ENCODE peak calls at places on chromosomes 4 and X, in five cellular contexts. O is GM12891, R is HepG2, L is K562, C is SK-N-SH. X is an unnamed sample.
A peak's percentile ranks its signal among the peaks of the same experiment; 100 is the strongest.

GRCh38 chr4:22090655-22091350 is 142.2 kb upstream of the KCNIP4 start:
- DNase-seq in O (no peak), R (no peak), L (no peak), C (no peak), X (no peak)

GRCh38 chr4:47675810-47676209 is 162.1 kb downstream of the CORIN start:
- DNase-seq in O (no peak), R (no peak), L (no peak), C (no peak), X (no peak)

GRCh38 chrX:136310411-136310810 is 9.6 kb downstream of the ADGRG4 start:
- DNase-seq in O (no peak), R (no peak), L (peak; percentile 26), C (no peak), X (no peak)

GRCh38 chr4:23290656-23291055 is 597.9 kb downstream of the GBA3 start:
- DNase-seq in O (no peak), R (no peak), L (no peak), C (no peak), X (no peak)

GRCh38 chr4:105670684-105671083 is 37.8 kb downstream of the INTS12 start:
- DNase-seq in O (no peak), R (peak; percentile 23), L (no peak), C (no peak), X (no peak)

GRCh38 chr4:178612725-178613124 is 1170.5 kb upstream of the AGA start:
- DNase-seq in O (no peak), R (no peak), L (no peak), C (no peak), X (no peak)

GRCh38 chr4:54746228-54746627 is 88.5 kb downstream of the KIT start:
- DNase-seq in O (no peak), R (no peak), L (no peak), C (no peak), X (no peak)

GRCh38 chr4:38452009-38452408 is 212.0 kb upstream of the KLF3 start:
- DNase-seq in O (no peak), R (no peak), L (no peak), C (no peak), X (no peak)

GRCh38 chr4:19151684-19152083 is 1100.0 kb upstream of the SLIT2 start:
- DNase-seq in O (no peak), R (no peak), L (no peak), C (no peak), X (no peak)

GRCh38 chr4:152024881-152025280 is 264.1 kb upstream of the GATB start:
- DNase-seq in O (no peak), R (no peak), L (no peak), C (no peak), X (no peak)

GRCh38 chr4:7757501-7758443 is 181.9 kb downstream of the AFAP1 start:
- DNase-seq in O (no peak), R (no peak), L (no peak), C (no peak), X (no peak)

GRCh38 chrX:19110642-19111041 is 11.6 kb downstream of the ADGRG2 start:
- DNase-seq in O (no peak), R (no peak), L (no peak), C (no peak), X (no peak)

GRCh38 chr4:165433529-165433928 is 54.7 kb downstream of the CPE start:
- DNase-seq in O (no peak), R (no peak), L (no peak), C (no peak), X (no peak)

GRCh38 chr4:3321295-3321889 is 28.6 kb downstream of the RGS12 start:
- DNase-seq in O (no peak), R (no peak), L (no peak), C (peak; percentile 61), X (no peak)

GRCh38 chrX:132651411-132652086 is 162.7 kb upstream of the MBNL3 start:
- DNase-seq in O (no peak), R (no peak), L (no peak), C (no peak), X (no peak)

GRCh38 chr4:38710053-38710452 is 46.1 kb downstream of the KLF3 start:
- DNase-seq in O (no peak), R (no peak), L (no peak), C (no peak), X (no peak)

GRCh38 chr4:124874172-124874450 is 161.6 kb upstream of the ANKRD50 start:
- DNase-seq in O (no peak), R (no peak), L (no peak), C (no peak), X (no peak)

GRCh38 chr4:9703391-9703790 is 78.0 kb upstream of the DRD5 start:
- DNase-seq in O (peak; percentile 56), R (peak; percentile 35), L (peak; percentile 56), C (peak; percentile 58), X (peak; percentile 37)

GRCh38 chrX:131649741-131650140 is 105.9 kb downstream of the OR13H1 start:
- DNase-seq in O (no peak), R (no peak), L (no peak), C (no peak), X (no peak)

GRCh38 chrX:102765794-102766193 is 45.3 kb downstream of the GPRASP3 start:
- DNase-seq in O (no peak), R (no peak), L (no peak), C (no peak), X (no peak)

GRCh38 chr4:151850751-151851150 is 89.9 kb upstream of the GATB start:
- DNase-seq in O (no peak), R (no peak), L (no peak), C (no peak), X (no peak)

GRCh38 chr4:163748474-163748873 is 254.0 kb downstream of the TMA16 start:
- DNase-seq in O (no peak), R (no peak), L (no peak), C (peak; percentile 24), X (no peak)

GRCh38 chr4:61173799-61174198 is 26.3 kb upstream of the ADGRL3 start:
- DNase-seq in O (no peak), R (no peak), L (no peak), C (no peak), X (no peak)

GRCh38 chr4:176767183-176767582 is 25.5 kb downstream of the VEGFC start:
- DNase-seq in O (no peak), R (no peak), L (no peak), C (no peak), X (no peak)

GRCh38 chr4:184617611-184618196 is 31.5 kb downstream of the CASP3 start:
- DNase-seq in O (no peak), R (no peak), L (no peak), C (no peak), X (no peak)

GRCh38 chr4:8846864-8847263 is 24.8 kb downstream of the HMX1 start:
- DNase-seq in O (no peak), R (no peak), L (no peak), C (no peak), X (no peak)

GRCh38 chrX:43644124-43644701 is 11.9 kb upstream of the MAOA start:
- DNase-seq in O (no peak), R (no peak), L (no peak), C (no peak), X (no peak)

GRCh38 chr4:75004755-75005668 is 72.1 kb downstream of the PARM1 start:
- DNase-seq in O (no peak), R (no peak), L (no peak), C (no peak), X (peak; percentile 14)

GRCh38 chr4:141807073-141807472 is 170.7 kb downstream of the IL15 start:
- DNase-seq in O (no peak), R (no peak), L (no peak), C (no peak), X (no peak)

GRCh38 chrX:136162827-136163427 is 15.6 kb downstream of the FHL1 start:
- DNase-seq in O (no peak), R (peak; percentile 13), L (peak; percentile 49), C (peak; percentile 43), X (no peak)

GRCh38 chr4:1412376-1413220 is 6.4 kb upstream of the NKX1-1 start:
- DNase-seq in O (no peak), R (no peak), L (no peak), C (peak; percentile 34), X (peak; percentile 21)

GRCh38 chr4:183797445-183798248 is 107.5 kb upstream of the STOX2 start:
- DNase-seq in O (no peak), R (no peak), L (no peak), C (peak; percentile 83), X (no peak)

GRCh38 chr4:140076307-140076706 is 77.7 kb downstream of the MAML3 start:
- DNase-seq in O (no peak), R (no peak), L (no peak), C (no peak), X (no peak)
- TF ChIP-seq TAF1 in O (no peak), R (no peak), L (no peak), C (no peak), X (no peak)

DNA sequence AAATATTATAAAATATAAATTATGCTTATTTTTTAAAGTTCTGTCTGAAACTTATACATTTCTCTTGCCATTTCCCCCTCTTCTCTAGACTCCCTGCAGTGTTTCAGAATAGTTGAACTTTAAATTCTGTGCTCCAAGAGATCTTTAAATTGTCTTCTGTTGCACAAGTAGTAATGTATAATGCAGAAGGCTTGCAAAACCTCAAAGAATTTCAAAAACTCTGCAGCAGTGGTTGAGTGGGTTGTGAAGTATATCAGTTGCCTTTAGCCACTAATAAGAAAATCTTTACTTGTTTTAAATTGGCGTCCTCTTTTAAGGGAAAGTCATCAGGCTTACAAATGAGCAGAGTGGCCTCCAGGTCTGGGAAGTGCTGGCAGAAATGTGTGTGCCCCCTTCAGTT is 1153.3 kb upstream of the PABPC4L start:
- DNase-seq in O (no peak), R (no peak), L (no peak), C (no peak), X (no peak)
- TF ChIP-seq TAF1 in O (no peak), R (no peak), L (no peak), C (no peak), X (no peak)

DNA sequence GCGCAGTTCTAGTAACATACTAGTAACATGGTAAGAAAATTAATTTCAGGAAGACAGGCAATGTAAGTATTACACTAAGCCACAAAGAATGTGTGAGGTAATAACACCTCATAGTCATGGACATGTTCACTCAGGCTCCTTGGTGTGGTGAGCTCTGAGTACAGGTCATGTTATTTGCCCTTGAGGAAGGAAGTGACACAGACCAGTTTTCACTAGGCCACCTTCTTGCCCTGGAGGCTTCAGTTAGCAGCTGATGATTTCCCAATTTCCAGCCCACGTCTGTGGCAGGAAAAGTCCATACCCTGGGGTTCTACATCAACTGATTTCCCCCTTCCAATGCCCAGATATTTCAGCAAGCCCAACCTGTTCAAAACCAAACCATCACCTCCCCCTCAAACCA is 6.7 kb downstream of the APOO start:
- DNase-seq in O (no peak), R (peak; percentile 51), L (no peak), C (no peak), X (no peak)
- TF ChIP-seq TAF1 in O (no peak), R (no peak), L (no peak), C (no peak), X (no peak)

DNA sequence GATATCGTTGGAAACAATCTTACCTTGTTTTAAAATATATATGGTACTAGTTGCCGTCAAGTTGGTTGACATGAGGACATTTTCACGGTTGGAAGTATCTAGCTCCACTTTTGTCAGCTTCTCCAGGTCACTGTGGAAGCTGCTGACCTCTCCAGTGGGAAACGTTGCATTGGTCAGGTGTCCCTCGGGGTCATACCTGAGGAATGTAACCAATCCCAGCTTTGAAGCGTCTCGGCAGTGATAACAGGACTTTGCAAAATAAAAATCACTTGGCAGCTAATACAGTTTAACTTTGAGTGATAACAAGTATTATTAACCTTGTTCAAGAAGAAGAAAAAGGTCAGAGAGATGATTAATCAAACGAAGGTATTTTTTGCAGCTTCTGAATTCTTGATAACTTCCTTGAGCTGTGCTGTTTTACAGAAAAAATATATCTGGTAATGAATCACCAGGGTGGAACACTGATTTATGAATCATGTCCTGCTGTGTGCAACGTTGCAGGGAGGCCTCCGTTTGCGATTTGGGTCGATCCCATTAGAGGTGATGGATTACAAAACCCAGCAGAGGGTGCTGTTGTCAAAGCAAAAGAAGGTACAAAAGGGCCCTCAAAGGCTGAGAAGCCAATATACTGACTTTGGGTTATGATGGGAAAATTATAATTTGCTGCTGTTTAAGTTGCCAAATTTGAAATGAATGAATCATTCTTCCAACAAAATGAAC is 60.1 kb downstream of the SH2D1A start:
- DNase-seq in O (peak; percentile 22), R (peak; percentile 31), L (peak; percentile 38), C (peak; percentile 55), X (peak; percentile 21)
- TF ChIP-seq TAF1 in O (no peak), R (no peak), L (no peak), C (no peak), X (no peak)

X was measured in GM12892.